ENCODE peak calls at places on chromosomes 2 and 18, in ten cellular contexts. One of them, this sample, is unnamed. For H3K4me1, the result is how much of the 10 kb centered on the place peaks cover.

GRCh38 chr18:64330161-64330560 is 181.3 kb upstream of the LINC00305 start:
- DNase-seq in aorta: no peak
- DNase-seq in Peyer's patch: no peak
- DNase-seq in K562: no peak
- DNase-seq in IMR-90: no peak
- DNase-seq in kidney: no peak
- DNase-seq in spleen: no peak
- DNase-seq in transverse colon: no peak
- DNase-seq in body of pancreas: no peak
- DNase-seq in cardiac muscle cell: peak
- DNase-seq in this sample: no peak

GRCh38 chr2:106771811-106772210 is 114.2 kb downstream of the ST6GAL2 start:
- DNase-seq in cardiac muscle cell: no peak
- DNase-seq in IMR-90: no peak
- DNase-seq in spleen: no peak
- DNase-seq in Peyer's patch: no peak
- DNase-seq in K562: no peak
- DNase-seq in aorta: no peak
- DNase-seq in body of pancreas: no peak
- DNase-seq in kidney: no peak
- DNase-seq in transverse colon: no peak
- DNase-seq in this sample: no peak

GRCh38 chr2:166239548-166239947 is 111.7 kb upstream of the SCN1A start:
- DNase-seq in transverse colon: no peak
- DNase-seq in cardiac muscle cell: peak
- DNase-seq in IMR-90: peak
- DNase-seq in spleen: no peak
- DNase-seq in aorta: no peak
- DNase-seq in body of pancreas: no peak
- DNase-seq in kidney: no peak
- DNase-seq in K562: no peak
- DNase-seq in Peyer's patch: no peak
- DNase-seq in this sample: no peak

GRCh38 chr2:139867601-139868226 is 1087.5 kb upstream of the NXPH2 start:
- DNase-seq in IMR-90: no peak
- DNase-seq in kidney: no peak
- DNase-seq in transverse colon: no peak
- DNase-seq in cardiac muscle cell: no peak
- DNase-seq in aorta: no peak
- DNase-seq in spleen: no peak
- DNase-seq in body of pancreas: no peak
- DNase-seq in K562: no peak
- DNase-seq in Peyer's patch: no peak
- DNase-seq in this sample: no peak

GRCh38 chr18:48573632-48574293 is 34.9 kb downstream of the CTIF start:
- DNase-seq in IMR-90: no peak
- DNase-seq in kidney: peak
- DNase-seq in cardiac muscle cell: no peak
- DNase-seq in Peyer's patch: no peak
- DNase-seq in body of pancreas: no peak
- DNase-seq in K562: peak
- DNase-seq in transverse colon: no peak
- DNase-seq in spleen: peak
- DNase-seq in aorta: no peak
- DNase-seq in this sample: no peak

GRCh38 chr2:4475618-4476017 is 772.2 kb downstream of the DCDC2C start:
- DNase-seq in aorta: no peak
- DNase-seq in K562: no peak
- DNase-seq in IMR-90: no peak
- DNase-seq in kidney: no peak
- DNase-seq in Peyer's patch: no peak
- DNase-seq in body of pancreas: no peak
- DNase-seq in transverse colon: no peak
- DNase-seq in spleen: no peak
- DNase-seq in cardiac muscle cell: no peak
- DNase-seq in this sample: no peak

GRCh38 chr2:30110773-30111172 is 36.0 kb upstream of the YPEL5 start:
- DNase-seq in kidney: no peak
- DNase-seq in IMR-90: peak
- DNase-seq in K562: no peak
- DNase-seq in spleen: no peak
- DNase-seq in aorta: no peak
- DNase-seq in Peyer's patch: no peak
- DNase-seq in body of pancreas: no peak
- DNase-seq in transverse colon: no peak
- DNase-seq in cardiac muscle cell: no peak
- DNase-seq in this sample: no peak

GRCh38 chr2:118841828-118842461 is 5.5 kb downstream of the EN1 start:
- DNase-seq in K562: no peak
- DNase-seq in aorta: no peak
- DNase-seq in cardiac muscle cell: no peak
- DNase-seq in kidney: no peak
- DNase-seq in spleen: peak
- DNase-seq in Peyer's patch: peak
- DNase-seq in IMR-90: no peak
- DNase-seq in body of pancreas: no peak
- DNase-seq in transverse colon: no peak
- DNase-seq in this sample: no peak

GRCh38 chr2:64658269-64658668 is 4.6 kb upstream of the SERTAD2 start:
- DNase-seq in spleen: peak
- DNase-seq in IMR-90: no peak
- DNase-seq in body of pancreas: no peak
- DNase-seq in transverse colon: no peak
- DNase-seq in K562: no peak
- DNase-seq in cardiac muscle cell: no peak
- DNase-seq in kidney: no peak
- DNase-seq in aorta: no peak
- DNase-seq in Peyer's patch: peak
- DNase-seq in this sample: no peak
- H3K4me1 ChIP-seq in spleen: half or more
- H3K4me1 ChIP-seq in IMR-90: under half
- H3K4me1 ChIP-seq in body of pancreas: under half
- H3K4me1 ChIP-seq in transverse colon: under half
- H3K4me1 ChIP-seq in K562: under half
- H3K4me1 ChIP-seq in cardiac muscle cell: under half
- H3K4me1 ChIP-seq in kidney: under half
- H3K4me1 ChIP-seq in aorta: under half
- H3K4me1 ChIP-seq in Peyer's patch: under half
- H3K4me1 ChIP-seq in this sample: under half

GRCh38 chr2:174789001-174789400 is 24.7 kb upstream of the CHRNA1 start:
- DNase-seq in aorta: no peak
- DNase-seq in cardiac muscle cell: no peak
- DNase-seq in K562: no peak
- DNase-seq in Peyer's patch: no peak
- DNase-seq in IMR-90: no peak
- DNase-seq in kidney: no peak
- DNase-seq in transverse colon: no peak
- DNase-seq in body of pancreas: no peak
- DNase-seq in spleen: no peak
- DNase-seq in this sample: no peak

GRCh38 chr2:174796319-174796771 is 32.1 kb upstream of the CHRNA1 start:
- DNase-seq in IMR-90: peak
- DNase-seq in aorta: no peak
- DNase-seq in kidney: no peak
- DNase-seq in K562: no peak
- DNase-seq in Peyer's patch: no peak
- DNase-seq in cardiac muscle cell: no peak
- DNase-seq in transverse colon: no peak
- DNase-seq in body of pancreas: no peak
- DNase-seq in spleen: no peak
- DNase-seq in this sample: no peak

GRCh38 chr2:174794851-174795374 is 30.6 kb upstream of the CHRNA1 start:
- DNase-seq in Peyer's patch: no peak
- DNase-seq in body of pancreas: no peak
- DNase-seq in spleen: no peak
- DNase-seq in cardiac muscle cell: no peak
- DNase-seq in kidney: no peak
- DNase-seq in aorta: no peak
- DNase-seq in IMR-90: peak
- DNase-seq in K562: no peak
- DNase-seq in transverse colon: no peak
- DNase-seq in this sample: no peak

GRCh38 chr2:174788291-174788929 is 24.1 kb upstream of the CHRNA1 start:
- DNase-seq in body of pancreas: no peak
- DNase-seq in Peyer's patch: no peak
- DNase-seq in cardiac muscle cell: no peak
- DNase-seq in aorta: no peak
- DNase-seq in IMR-90: peak
- DNase-seq in K562: peak
- DNase-seq in transverse colon: no peak
- DNase-seq in spleen: no peak
- DNase-seq in kidney: no peak
- DNase-seq in this sample: no peak

GRCh38 chr2:174792309-174793025 is 28.2 kb upstream of the CHRNA1 start:
- DNase-seq in spleen: no peak
- DNase-seq in Peyer's patch: no peak
- DNase-seq in K562: no peak
- DNase-seq in aorta: no peak
- DNase-seq in transverse colon: no peak
- DNase-seq in body of pancreas: no peak
- DNase-seq in kidney: no peak
- DNase-seq in IMR-90: no peak
- DNase-seq in cardiac muscle cell: no peak
- DNase-seq in this sample: no peak
- H3K4me1 ChIP-seq in spleen: under half
- H3K4me1 ChIP-seq in Peyer's patch: under half
- H3K4me1 ChIP-seq in K562: under half
- H3K4me1 ChIP-seq in aorta: under half
- H3K4me1 ChIP-seq in transverse colon: under half
- H3K4me1 ChIP-seq in body of pancreas: under half
- H3K4me1 ChIP-seq in kidney: under half
- H3K4me1 ChIP-seq in IMR-90: under half
- H3K4me1 ChIP-seq in cardiac muscle cell: under half
- H3K4me1 ChIP-seq in this sample: under half

GRCh38 chr2:8587920-8588830 is 93.7 kb upstream of the ID2 start:
- DNase-seq in body of pancreas: no peak
- DNase-seq in spleen: peak
- DNase-seq in Peyer's patch: no peak
- DNase-seq in aorta: no peak
- DNase-seq in cardiac muscle cell: no peak
- DNase-seq in transverse colon: no peak
- DNase-seq in kidney: peak
- DNase-seq in IMR-90: no peak
- DNase-seq in K562: no peak
- DNase-seq in this sample: no peak

GRCh38 chr2:8587251-8587791 is 94.5 kb upstream of the ID2 start:
- DNase-seq in kidney: peak
- DNase-seq in aorta: no peak
- DNase-seq in cardiac muscle cell: no peak
- DNase-seq in body of pancreas: no peak
- DNase-seq in Peyer's patch: no peak
- DNase-seq in spleen: peak
- DNase-seq in transverse colon: no peak
- DNase-seq in K562: no peak
- DNase-seq in IMR-90: no peak
- DNase-seq in this sample: no peak

GRCh38 chr2:8584174-8585066 is 97.4 kb upstream of the ID2 start:
- DNase-seq in IMR-90: no peak
- DNase-seq in cardiac muscle cell: no peak
- DNase-seq in spleen: peak
- DNase-seq in kidney: peak
- DNase-seq in Peyer's patch: no peak
- DNase-seq in body of pancreas: no peak
- DNase-seq in K562: no peak
- DNase-seq in transverse colon: no peak
- DNase-seq in aorta: no peak
- DNase-seq in this sample: no peak

GRCh38 chr2:8588831-8589191 is 93.0 kb upstream of the ID2 start:
- DNase-seq in body of pancreas: no peak
- DNase-seq in Peyer's patch: no peak
- DNase-seq in cardiac muscle cell: no peak
- DNase-seq in transverse colon: no peak
- DNase-seq in kidney: no peak
- DNase-seq in IMR-90: no peak
- DNase-seq in spleen: peak
- DNase-seq in aorta: no peak
- DNase-seq in K562: no peak
- DNase-seq in this sample: no peak

GRCh38 chr2:8586397-8587051 is 95.3 kb upstream of the ID2 start:
- DNase-seq in Peyer's patch: no peak
- DNase-seq in transverse colon: no peak
- DNase-seq in cardiac muscle cell: no peak
- DNase-seq in K562: no peak
- DNase-seq in spleen: peak
- DNase-seq in kidney: peak
- DNase-seq in IMR-90: no peak
- DNase-seq in aorta: no peak
- DNase-seq in body of pancreas: no peak
- DNase-seq in this sample: no peak
- H3K4me1 ChIP-seq in Peyer's patch: under half
- H3K4me1 ChIP-seq in transverse colon: under half
- H3K4me1 ChIP-seq in cardiac muscle cell: under half
- H3K4me1 ChIP-seq in K562: under half
- H3K4me1 ChIP-seq in spleen: half or more
- H3K4me1 ChIP-seq in kidney: under half
- H3K4me1 ChIP-seq in IMR-90: under half
- H3K4me1 ChIP-seq in aorta: under half
- H3K4me1 ChIP-seq in body of pancreas: under half
- H3K4me1 ChIP-seq in this sample: under half

GRCh38 chr2:108553181-108553919 is 19.1 kb downstream of the LIMS1 start:
- DNase-seq in body of pancreas: no peak
- DNase-seq in aorta: no peak
- DNase-seq in cardiac muscle cell: no peak
- DNase-seq in IMR-90: no peak
- DNase-seq in transverse colon: no peak
- DNase-seq in K562: no peak
- DNase-seq in Peyer's patch: no peak
- DNase-seq in spleen: no peak
- DNase-seq in kidney: no peak
- DNase-seq in this sample: no peak

GRCh38 chr2:108554530-108554929 is 20.3 kb downstream of the LIMS1 start:
- DNase-seq in IMR-90: no peak
- DNase-seq in aorta: no peak
- DNase-seq in Peyer's patch: no peak
- DNase-seq in cardiac muscle cell: no peak
- DNase-seq in K562: no peak
- DNase-seq in body of pancreas: peak
- DNase-seq in transverse colon: no peak
- DNase-seq in kidney: no peak
- DNase-seq in spleen: no peak
- DNase-seq in this sample: no peak

GRCh38 chr2:108555572-108555971 is 21.3 kb downstream of the LIMS1 start:
- DNase-seq in spleen: no peak
- DNase-seq in cardiac muscle cell: no peak
- DNase-seq in aorta: no peak
- DNase-seq in K562: no peak
- DNase-seq in transverse colon: no peak
- DNase-seq in body of pancreas: no peak
- DNase-seq in Peyer's patch: no peak
- DNase-seq in kidney: no peak
- DNase-seq in IMR-90: no peak
- DNase-seq in this sample: no peak

GRCh38 chr2:108548221-108549003 is 14.1 kb downstream of the LIMS1 start:
- DNase-seq in transverse colon: no peak
- DNase-seq in aorta: no peak
- DNase-seq in cardiac muscle cell: peak
- DNase-seq in body of pancreas: no peak
- DNase-seq in IMR-90: peak
- DNase-seq in spleen: no peak
- DNase-seq in kidney: no peak
- DNase-seq in K562: no peak
- DNase-seq in Peyer's patch: no peak
- DNase-seq in this sample: no peak

DNA sequence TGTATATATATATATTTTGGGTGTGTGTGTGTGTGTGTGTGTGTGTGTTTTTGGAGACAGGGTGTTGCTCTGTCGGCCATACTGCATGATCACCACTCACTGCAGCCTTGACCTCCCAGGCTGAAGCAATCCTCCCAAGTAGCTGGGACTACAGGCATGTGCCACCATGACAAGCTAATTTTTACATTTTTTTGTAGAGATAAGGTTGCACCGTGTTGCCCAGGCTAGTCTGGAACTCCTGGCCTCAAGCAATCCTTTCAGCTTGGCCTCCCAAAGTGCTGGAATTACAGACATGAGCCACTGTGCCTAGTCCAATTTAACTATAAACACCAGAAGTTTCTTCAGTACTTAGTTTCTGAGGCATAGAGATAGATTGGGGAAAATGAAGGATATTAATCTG is 18.3 kb downstream of the LIMS1 start:
- DNase-seq in Peyer's patch: no peak
- DNase-seq in cardiac muscle cell: no peak
- DNase-seq in kidney: no peak
- DNase-seq in body of pancreas: no peak
- DNase-seq in transverse colon: no peak
- DNase-seq in spleen: no peak
- DNase-seq in aorta: no peak
- DNase-seq in K562: no peak
- DNase-seq in IMR-90: no peak
- DNase-seq in this sample: no peak
- H3K4me1 ChIP-seq in Peyer's patch: under half
- H3K4me1 ChIP-seq in cardiac muscle cell: under half
- H3K4me1 ChIP-seq in kidney: under half
- H3K4me1 ChIP-seq in body of pancreas: under half
- H3K4me1 ChIP-seq in transverse colon: under half
- H3K4me1 ChIP-seq in spleen: under half
- H3K4me1 ChIP-seq in aorta: under half
- H3K4me1 ChIP-seq in K562: under half
- H3K4me1 ChIP-seq in IMR-90: under half
- H3K4me1 ChIP-seq in this sample: under half

This sample was measured in CD4-positive, CD25-positive, alpha-beta regulatory T cell.